ENCODE peak calls at places on chromosomes 5 and 9, in eight cellular contexts. One of them, this sample, is unnamed.

GRCh38 chr5:15585826-15586591 is 86.0 kb downstream of the FBXL7 start:
- DNase-seq in left ventricle myocardium inferior: no peak
- DNase-seq in GM23338: no peak
- DNase-seq in gastrocnemius medialis: no peak
- DNase-seq in tibial nerve: no peak
- DNase-seq in AG09309: no peak
- DNase-seq in cardiac fibroblast: no peak
- DNase-seq in fibroblast of lung: no peak
- DNase-seq in this sample: peak; percentile 26

GRCh38 chr9:136763649-136764035 is 676 bp downstream of the LCN15 start:
- DNase-seq in fibroblast of lung: no peak
- DNase-seq in GM23338: no peak
- DNase-seq in cardiac fibroblast: no peak
- DNase-seq in gastrocnemius medialis: no peak
- DNase-seq in AG09309: no peak
- DNase-seq in tibial nerve: no peak
- DNase-seq in left ventricle myocardium inferior: no peak
- DNase-seq in this sample: no peak

GRCh38 chr5:65926276-65926761 is at the start of gene ERBIN:
- DNase-seq in tibial nerve: peak; percentile 76
- DNase-seq in GM23338: peak; percentile 64
- DNase-seq in cardiac fibroblast: peak; percentile 87
- DNase-seq in left ventricle myocardium inferior: peak; percentile 85
- DNase-seq in AG09309: peak; percentile 50
- DNase-seq in fibroblast of lung: peak; percentile 86
- DNase-seq in gastrocnemius medialis: peak; percentile 78
- DNase-seq in this sample: peak; percentile 92

GRCh38 chr5:146048994-146049703 is 56.2 kb downstream of the PLAC8L1 start:
- DNase-seq in cardiac fibroblast: peak; percentile 86
- DNase-seq in AG09309: peak; percentile 63
- DNase-seq in left ventricle myocardium inferior: no peak
- DNase-seq in fibroblast of lung: peak; percentile 83
- DNase-seq in gastrocnemius medialis: no peak
- DNase-seq in GM23338: peak; percentile 86
- DNase-seq in tibial nerve: peak; percentile 77
- DNase-seq in this sample: no peak

GRCh38 chr5:174843263-174844250 is 119.2 kb downstream of the MSX2 start:
- DNase-seq in tibial nerve: no peak
- DNase-seq in left ventricle myocardium inferior: peak; percentile 34
- DNase-seq in cardiac fibroblast: no peak
- DNase-seq in gastrocnemius medialis: no peak
- DNase-seq in GM23338: peak; percentile 32
- DNase-seq in AG09309: no peak
- DNase-seq in fibroblast of lung: peak; percentile 85
- DNase-seq in this sample: no peak

GRCh38 chr9:3528466-3528865 is 2.7 kb upstream of the RFX3 start:
- DNase-seq in AG09309: no peak
- DNase-seq in GM23338: no peak
- DNase-seq in fibroblast of lung: no peak
- DNase-seq in gastrocnemius medialis: no peak
- DNase-seq in tibial nerve: no peak
- DNase-seq in cardiac fibroblast: no peak
- DNase-seq in left ventricle myocardium inferior: no peak
- DNase-seq in this sample: no peak

GRCh38 chr5:35274839-35275509 is 44.7 kb upstream of the PRLR start:
- DNase-seq in AG09309: no peak
- DNase-seq in GM23338: no peak
- DNase-seq in cardiac fibroblast: no peak
- DNase-seq in fibroblast of lung: no peak
- DNase-seq in left ventricle myocardium inferior: no peak
- DNase-seq in gastrocnemius medialis: no peak
- DNase-seq in tibial nerve: no peak
- DNase-seq in this sample: no peak

GRCh38 chr9:120698766-120699165 is 15.5 kb downstream of the MEGF9 start:
- DNase-seq in left ventricle myocardium inferior: no peak
- DNase-seq in cardiac fibroblast: peak; percentile 41
- DNase-seq in gastrocnemius medialis: no peak
- DNase-seq in tibial nerve: no peak
- DNase-seq in AG09309: no peak
- DNase-seq in fibroblast of lung: peak; percentile 12
- DNase-seq in GM23338: no peak
- DNase-seq in this sample: no peak

GRCh38 chr9:135081264-135081660 is 6.2 kb upstream of the OLFM1 start:
- DNase-seq in left ventricle myocardium inferior: no peak
- DNase-seq in AG09309: no peak
- DNase-seq in tibial nerve: no peak
- DNase-seq in cardiac fibroblast: no peak
- DNase-seq in gastrocnemius medialis: no peak
- DNase-seq in fibroblast of lung: no peak
- DNase-seq in GM23338: no peak
- DNase-seq in this sample: no peak

GRCh38 chr5:160506006-160507004 is 84.7 kb downstream of the PTTG1 start:
- DNase-seq in GM23338: peak; percentile 86
- DNase-seq in gastrocnemius medialis: no peak
- DNase-seq in tibial nerve: peak; percentile 28
- DNase-seq in AG09309: no peak
- DNase-seq in fibroblast of lung: peak; percentile 61
- DNase-seq in cardiac fibroblast: peak; percentile 59
- DNase-seq in left ventricle myocardium inferior: no peak
- DNase-seq in this sample: no peak

GRCh38 chr9:36903541-36904435 is 130.3 kb downstream of the PAX5 start:
- DNase-seq in gastrocnemius medialis: no peak
- DNase-seq in fibroblast of lung: peak; percentile 48
- DNase-seq in cardiac fibroblast: peak; percentile 78
- DNase-seq in tibial nerve: no peak
- DNase-seq in AG09309: peak; percentile 2
- DNase-seq in left ventricle myocardium inferior: no peak
- DNase-seq in GM23338: no peak
- DNase-seq in this sample: no peak

GRCh38 chr9:16680965-16681658 is 189.4 kb downstream of the BNC2 start:
- DNase-seq in fibroblast of lung: peak; percentile 67
- DNase-seq in left ventricle myocardium inferior: no peak
- DNase-seq in GM23338: no peak
- DNase-seq in tibial nerve: no peak
- DNase-seq in gastrocnemius medialis: no peak
- DNase-seq in cardiac fibroblast: peak; percentile 37
- DNase-seq in AG09309: peak; percentile 35
- DNase-seq in this sample: no peak

GRCh38 chr5:138743506-138743905 is 9.7 kb upstream of the CTNNA1 start:
- DNase-seq in AG09309: no peak
- DNase-seq in left ventricle myocardium inferior: no peak
- DNase-seq in gastrocnemius medialis: no peak
- DNase-seq in cardiac fibroblast: no peak
- DNase-seq in fibroblast of lung: no peak
- DNase-seq in GM23338: no peak
- DNase-seq in tibial nerve: no peak
- DNase-seq in this sample: no peak

GRCh38 chr5:64637837-64638443 is 52.4 kb upstream of the SHISAL2B start:
- DNase-seq in fibroblast of lung: no peak
- DNase-seq in AG09309: no peak
- DNase-seq in GM23338: peak; percentile 46
- DNase-seq in gastrocnemius medialis: no peak
- DNase-seq in left ventricle myocardium inferior: no peak
- DNase-seq in tibial nerve: no peak
- DNase-seq in cardiac fibroblast: peak; percentile 14
- DNase-seq in this sample: no peak

GRCh38 chr5:95760291-95761191 is 29.4 kb downstream of the RHOBTB3 start:
- DNase-seq in cardiac fibroblast: peak; percentile 98
- DNase-seq in left ventricle myocardium inferior: no peak
- DNase-seq in gastrocnemius medialis: no peak
- DNase-seq in AG09309: peak; percentile 93
- DNase-seq in tibial nerve: no peak
- DNase-seq in GM23338: no peak
- DNase-seq in fibroblast of lung: peak; percentile 92
- DNase-seq in this sample: no peak

GRCh38 chr5:123460296-123460729 is 37.1 kb upstream of the CEP120 start:
- DNase-seq in left ventricle myocardium inferior: no peak
- DNase-seq in cardiac fibroblast: peak; percentile 17
- DNase-seq in fibroblast of lung: no peak
- DNase-seq in tibial nerve: no peak
- DNase-seq in gastrocnemius medialis: no peak
- DNase-seq in GM23338: peak; percentile 50
- DNase-seq in AG09309: no peak
- DNase-seq in this sample: no peak

GRCh38 chr5:117594165-117594564 is 1019.5 kb upstream of the SEMA6A start:
- DNase-seq in tibial nerve: peak; percentile 23
- DNase-seq in cardiac fibroblast: peak; percentile 78
- DNase-seq in GM23338: no peak
- DNase-seq in gastrocnemius medialis: peak; percentile 13
- DNase-seq in fibroblast of lung: peak; percentile 46
- DNase-seq in left ventricle myocardium inferior: no peak
- DNase-seq in AG09309: peak; percentile 25
- DNase-seq in this sample: no peak

GRCh38 chr9:70192707-70193106 is 66.1 kb upstream of the SMC5 start:
- DNase-seq in AG09309: no peak
- DNase-seq in cardiac fibroblast: no peak
- DNase-seq in gastrocnemius medialis: no peak
- DNase-seq in GM23338: no peak
- DNase-seq in tibial nerve: no peak
- DNase-seq in fibroblast of lung: no peak
- DNase-seq in left ventricle myocardium inferior: no peak
- DNase-seq in this sample: no peak

DNA sequence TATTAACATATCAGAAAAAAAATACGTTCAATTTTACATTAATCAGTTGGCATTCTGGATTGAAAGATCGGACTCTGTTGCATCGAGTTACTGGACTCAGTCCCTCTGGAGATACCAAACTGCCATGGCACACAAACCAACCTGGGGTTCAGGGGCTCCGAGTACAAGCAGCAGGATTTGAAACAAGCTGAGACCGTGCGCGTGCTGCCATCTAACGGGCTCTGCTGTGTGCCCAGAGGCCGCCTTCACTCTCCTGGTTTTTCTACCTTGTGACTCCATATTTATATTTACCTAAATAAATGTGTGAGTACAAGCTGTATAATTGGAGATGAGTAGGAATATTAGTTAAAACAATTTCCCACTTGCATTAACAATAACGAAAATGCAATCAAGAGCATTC is 48.2 kb downstream of the ANXA1 start:
- DNase-seq in fibroblast of lung: peak; percentile 8
- DNase-seq in tibial nerve: no peak
- DNase-seq in GM23338: peak; percentile 57
- DNase-seq in left ventricle myocardium inferior: no peak
- DNase-seq in cardiac fibroblast: peak; percentile 18
- DNase-seq in gastrocnemius medialis: no peak
- DNase-seq in AG09309: no peak
- DNase-seq in this sample: no peak
- TF ChIP-seq CTCF in fibroblast of lung: peak; percentile 37
- TF ChIP-seq CTCF in tibial nerve: no peak
- TF ChIP-seq CTCF in GM23338: peak; percentile 27
- TF ChIP-seq CTCF in left ventricle myocardium inferior: no peak
- TF ChIP-seq CTCF in cardiac fibroblast: peak; percentile 36
- TF ChIP-seq CTCF in gastrocnemius medialis: no peak
- TF ChIP-seq CTCF in AG09309: peak; percentile 23
- TF ChIP-seq CTCF in this sample: no peak

GRCh38 chr9:26502311-26502710 is 390.3 kb downstream of the CAAP1 start:
- DNase-seq in cardiac fibroblast: no peak
- DNase-seq in tibial nerve: no peak
- DNase-seq in left ventricle myocardium inferior: no peak
- DNase-seq in GM23338: peak; percentile 77
- DNase-seq in AG09309: no peak
- DNase-seq in gastrocnemius medialis: no peak
- DNase-seq in fibroblast of lung: no peak
- DNase-seq in this sample: no peak
- TF ChIP-seq CTCF in cardiac fibroblast: no peak
- TF ChIP-seq CTCF in tibial nerve: no peak
- TF ChIP-seq CTCF in left ventricle myocardium inferior: no peak
- TF ChIP-seq CTCF in GM23338: peak; percentile 61
- TF ChIP-seq CTCF in AG09309: no peak
- TF ChIP-seq CTCF in gastrocnemius medialis: no peak
- TF ChIP-seq CTCF in fibroblast of lung: no peak
- TF ChIP-seq CTCF in this sample: no peak

DNA sequence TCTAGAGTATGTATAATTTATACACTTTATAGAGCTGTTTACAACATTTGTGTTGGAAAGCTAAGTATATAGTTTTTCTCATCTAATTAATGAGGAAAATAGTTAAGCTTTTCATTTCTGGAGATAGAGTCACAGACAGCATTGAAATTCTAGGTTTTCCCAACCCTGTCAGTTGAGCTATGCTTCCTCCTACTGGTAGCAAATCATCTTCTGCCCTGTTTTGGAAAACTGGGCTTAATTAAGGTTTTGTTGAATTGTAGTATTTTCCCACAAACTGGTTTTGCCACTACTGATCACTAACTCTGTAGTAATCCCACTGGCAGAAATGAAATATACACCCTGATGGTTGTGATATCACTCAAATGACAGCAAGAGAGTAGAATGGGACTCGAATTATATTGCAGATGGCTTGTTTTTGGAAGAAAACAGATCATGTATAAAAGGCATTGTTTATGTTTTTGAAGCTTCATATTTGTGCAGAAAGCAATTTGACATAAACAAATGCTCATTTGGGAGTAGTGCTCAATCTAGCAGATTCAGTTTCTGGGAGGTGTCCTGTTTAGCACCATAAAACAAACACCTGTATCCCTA is 46.6 kb downstream of the CD180 start:
- DNase-seq in cardiac fibroblast: peak; percentile 67
- DNase-seq in gastrocnemius medialis: no peak
- DNase-seq in tibial nerve: no peak
- DNase-seq in GM23338: peak; percentile 27
- DNase-seq in AG09309: no peak
- DNase-seq in fibroblast of lung: peak; percentile 72
- DNase-seq in left ventricle myocardium inferior: no peak
- DNase-seq in this sample: no peak
- TF ChIP-seq CTCF in cardiac fibroblast: peak; percentile 61
- TF ChIP-seq CTCF in gastrocnemius medialis: no peak
- TF ChIP-seq CTCF in tibial nerve: peak; percentile 46
- TF ChIP-seq CTCF in GM23338: peak; percentile 57
- TF ChIP-seq CTCF in AG09309: peak; percentile 72
- TF ChIP-seq CTCF in fibroblast of lung: peak; percentile 77
- TF ChIP-seq CTCF in left ventricle myocardium inferior: peak; percentile 54
- TF ChIP-seq CTCF in this sample: peak; percentile 51

GRCh38 chr9:111805841-111806241 is 11.1 kb upstream of the SHOC1 start:
- DNase-seq in left ventricle myocardium inferior: no peak
- DNase-seq in gastrocnemius medialis: no peak
- DNase-seq in AG09309: peak; percentile 42
- DNase-seq in GM23338: no peak
- DNase-seq in tibial nerve: no peak
- DNase-seq in cardiac fibroblast: peak; percentile 91
- DNase-seq in fibroblast of lung: peak; percentile 55
- DNase-seq in this sample: no peak

GRCh38 chr9:111803924-111804323 is 9.2 kb upstream of the SHOC1 start:
- DNase-seq in tibial nerve: no peak
- DNase-seq in gastrocnemius medialis: no peak
- DNase-seq in fibroblast of lung: no peak
- DNase-seq in AG09309: no peak
- DNase-seq in left ventricle myocardium inferior: no peak
- DNase-seq in cardiac fibroblast: no peak
- DNase-seq in GM23338: no peak
- DNase-seq in this sample: no peak

GRCh38 chr9:111804636-111805035 is 9.9 kb upstream of the SHOC1 start:
- DNase-seq in cardiac fibroblast: no peak
- DNase-seq in fibroblast of lung: no peak
- DNase-seq in gastrocnemius medialis: no peak
- DNase-seq in left ventricle myocardium inferior: no peak
- DNase-seq in tibial nerve: no peak
- DNase-seq in AG09309: no peak
- DNase-seq in GM23338: no peak
- DNase-seq in this sample: no peak

GRCh38 chr9:111805262-111805661 is 10.5 kb upstream of the SHOC1 start:
- DNase-seq in cardiac fibroblast: no peak
- DNase-seq in fibroblast of lung: no peak
- DNase-seq in tibial nerve: no peak
- DNase-seq in gastrocnemius medialis: no peak
- DNase-seq in GM23338: no peak
- DNase-seq in left ventricle myocardium inferior: no peak
- DNase-seq in AG09309: no peak
- DNase-seq in this sample: no peak

GRCh38 chr9:111807197-111807596 is 12.5 kb upstream of the SHOC1 start:
- DNase-seq in fibroblast of lung: no peak
- DNase-seq in GM23338: no peak
- DNase-seq in gastrocnemius medialis: no peak
- DNase-seq in AG09309: no peak
- DNase-seq in cardiac fibroblast: peak; percentile 45
- DNase-seq in tibial nerve: no peak
- DNase-seq in left ventricle myocardium inferior: no peak
- DNase-seq in this sample: no peak
- TF ChIP-seq CTCF in fibroblast of lung: no peak
- TF ChIP-seq CTCF in GM23338: no peak
- TF ChIP-seq CTCF in gastrocnemius medialis: no peak
- TF ChIP-seq CTCF in AG09309: no peak
- TF ChIP-seq CTCF in cardiac fibroblast: no peak
- TF ChIP-seq CTCF in tibial nerve: no peak
- TF ChIP-seq CTCF in left ventricle myocardium inferior: no peak
- TF ChIP-seq CTCF in this sample: no peak